ENCODE peak calls at places on chromosome 16, in six cellular contexts. F is colonic mucosa, J is left cardiac atrium, R is GM03348, X is NCI-H82, E is iPS DF 19.7. I is an unnamed sample.

GRCh38 chr16:67939507-67940435 is 3.1 kb upstream of the PSMB10 start:
- DNase-seq in X (no peak), R (no peak), F (peak; percentile 72), E (no peak), J (no peak), I (no peak)

GRCh38 chr16:47018223-47018891 is 44.9 kb upstream of the DNAJA2 start:
- DNase-seq in E (peak; percentile 25), R (no peak), X (peak; percentile 74), F (peak; percentile 28), J (no peak), I (peak; percentile 52)

GRCh38 chr16:3876160-3876559 is 4.4 kb downstream of the CREBBP start:
- DNase-seq in X (no peak), F (no peak), R (no peak), J (no peak), E (no peak), I (no peak)

GRCh38 chr16:51701025-51701424 is 550.0 kb upstream of the SALL1 start:
- DNase-seq in X (no peak), F (no peak), R (no peak), E (no peak), J (no peak), I (peak; percentile 74)

GRCh38 chr16:64754279-64754678 is 367.6 kb downstream of the CDH11 start:
- DNase-seq in X (no peak), E (no peak), R (no peak), J (no peak), F (no peak), I (no peak)

GRCh38 chr16:12434567-12434966 is 369.1 kb downstream of the CPPED1 start:
- DNase-seq in J (no peak), X (no peak), R (no peak), E (no peak), F (no peak), I (no peak)

GRCh38 chr16:17729820-17730219 is 259.1 kb upstream of the XYLT1 start:
- DNase-seq in J (no peak), E (no peak), F (no peak), R (no peak), X (no peak), I (no peak)

GRCh38 chr16:56294014-56294413 is 102.7 kb downstream of the GNAO1 start:
- DNase-seq in J (no peak), F (no peak), X (no peak), R (no peak), E (no peak), I (no peak)

GRCh38 chr16:84043486-84044107 is 1.0 kb upstream of the SLC38A8 start:
- DNase-seq in F (no peak), E (no peak), R (no peak), J (no peak), X (no peak), I (peak; percentile 11)

GRCh38 chr16:67451704-67452435 is 20.9 kb downstream of the HSD11B2 start:
- DNase-seq in J (no peak), X (no peak), F (peak; percentile 65), R (no peak), E (no peak), I (no peak)

GRCh38 chr16:88376835-88377726 is 5.7 kb upstream of the ZNF469 start:
- DNase-seq in F (no peak), J (no peak), E (no peak), R (peak; percentile 84), X (no peak), I (no peak)

GRCh38 chr16:77212736-77213541 is 13.7 kb downstream of the SYCE1L start:
- DNase-seq in E (no peak), R (peak; percentile 68), F (peak; percentile 74), X (peak; percentile 75), J (peak; percentile 77), I (no peak)

GRCh38 chr16:69762843-69763556 is 868 bp downstream of the WWP2 start:
- DNase-seq in X (no peak), J (no peak), F (peak; percentile 40), E (no peak), R (peak; percentile 27), I (peak; percentile 46)

GRCh38 chr16:58859958-58860669 is 126.0 kb upstream of the GOT2 start:
- DNase-seq in E (no peak), J (no peak), F (no peak), X (no peak), R (no peak), I (no peak)

GRCh38 chr16:734981-735881 is 5.6 kb downstream of the CIAO3 start:
- DNase-seq in X (no peak), J (peak; percentile 13), R (no peak), E (no peak), F (no peak), I (no peak)

GRCh38 chr16:50769-51591 is 2.4 kb downstream of the POLR3K start:
- DNase-seq in X (peak; percentile 51), E (no peak), R (no peak), J (no peak), F (no peak), I (no peak)

GRCh38 chr16:31569360-31569717 is 41.6 kb downstream of the AHSP start:
- DNase-seq in E (no peak), R (no peak), F (no peak), J (no peak), X (no peak), I (no peak)

GRCh38 chr16:76292218-76292617 is 15.0 kb downstream of the CNTNAP4 start:
- DNase-seq in R (no peak), E (no peak), F (no peak), J (no peak), X (peak; percentile 34), I (no peak)

GRCh38 chr16:66008136-66008535 is 358.4 kb upstream of the CDH5 start:
- DNase-seq in J (no peak), E (no peak), X (no peak), F (no peak), R (peak; percentile 17), I (no peak)

GRCh38 chr16:68800257-68800875 is 43.0 kb upstream of the TANGO6 start:
- DNase-seq in R (peak; percentile 89), J (peak; percentile 31), X (no peak), E (no peak), F (peak; percentile 64), I (peak; percentile 76)

I was measured in bronchial epithelial cell.